ENCODE peak calls at places on chromosomes 2 and 18, in seven cellular contexts. One of them, this sample, is unnamed.

GRCh38 chr2:74778381-74779371 is 55.3 kb upstream of the HK2 start:
- DNase-seq in tibial artery: peak; percentile 72
- DNase-seq in epithelial cell of esophagus: peak; percentile 36
- DNase-seq in cardiac fibroblast: peak; percentile 22
- DNase-seq in mucosa of descending colon: no peak
- DNase-seq in AG10803: peak; percentile 61
- DNase-seq in fibroblast of the aortic adventitia: no peak
- DNase-seq in this sample: peak; percentile 57

GRCh38 chr2:5661362-5661761 is 30.8 kb upstream of the SOX11 start:
- DNase-seq in tibial artery: no peak
- DNase-seq in epithelial cell of esophagus: no peak
- DNase-seq in cardiac fibroblast: no peak
- DNase-seq in mucosa of descending colon: no peak
- DNase-seq in AG10803: no peak
- DNase-seq in fibroblast of the aortic adventitia: no peak
- DNase-seq in this sample: no peak

GRCh38 chr2:10005461-10005860 is 37.9 kb upstream of the KLF11 start:
- DNase-seq in tibial artery: peak; percentile 37
- DNase-seq in epithelial cell of esophagus: no peak
- DNase-seq in cardiac fibroblast: no peak
- DNase-seq in mucosa of descending colon: no peak
- DNase-seq in AG10803: no peak
- DNase-seq in fibroblast of the aortic adventitia: no peak
- DNase-seq in this sample: no peak

GRCh38 chr2:2898744-2899143 is 478.9 kb downstream of the EIPR1 start:
- DNase-seq in tibial artery: no peak
- DNase-seq in epithelial cell of esophagus: no peak
- DNase-seq in cardiac fibroblast: no peak
- DNase-seq in mucosa of descending colon: no peak
- DNase-seq in AG10803: no peak
- DNase-seq in fibroblast of the aortic adventitia: no peak
- DNase-seq in this sample: no peak

GRCh38 chr2:119616421-119616820 is 62.6 kb upstream of the TMEM177 start:
- DNase-seq in tibial artery: no peak
- DNase-seq in epithelial cell of esophagus: no peak
- DNase-seq in cardiac fibroblast: no peak
- DNase-seq in mucosa of descending colon: no peak
- DNase-seq in AG10803: no peak
- DNase-seq in fibroblast of the aortic adventitia: no peak
- DNase-seq in this sample: no peak

GRCh38 chr2:111618953-111619902 is 264.8 kb downstream of the ANAPC1 start:
- DNase-seq in tibial artery: no peak
- DNase-seq in epithelial cell of esophagus: peak; percentile 39
- DNase-seq in cardiac fibroblast: peak; percentile 28
- DNase-seq in mucosa of descending colon: peak; percentile 28
- DNase-seq in AG10803: peak; percentile 31
- DNase-seq in fibroblast of the aortic adventitia: peak; percentile 48
- DNase-seq in this sample: no peak

GRCh38 chr2:5537180-5537579 is 155.0 kb upstream of the SOX11 start:
- DNase-seq in tibial artery: no peak
- DNase-seq in epithelial cell of esophagus: no peak
- DNase-seq in cardiac fibroblast: no peak
- DNase-seq in mucosa of descending colon: no peak
- DNase-seq in AG10803: no peak
- DNase-seq in fibroblast of the aortic adventitia: no peak
- DNase-seq in this sample: no peak

GRCh38 chr2:29166237-29166630 is 51.0 kb downstream of the CLIP4 start:
- DNase-seq in tibial artery: no peak
- DNase-seq in epithelial cell of esophagus: peak; percentile 49
- DNase-seq in cardiac fibroblast: peak; percentile 31
- DNase-seq in mucosa of descending colon: no peak
- DNase-seq in AG10803: peak; percentile 36
- DNase-seq in fibroblast of the aortic adventitia: peak; percentile 27
- DNase-seq in this sample: no peak

GRCh38 chr2:227163998-227164744 is at the start of the genes COL4A3 and COL4A4:
- DNase-seq in tibial artery: peak; percentile 78
- DNase-seq in epithelial cell of esophagus: peak; percentile 36
- DNase-seq in cardiac fibroblast: no peak
- DNase-seq in mucosa of descending colon: peak; percentile 46
- DNase-seq in AG10803: no peak
- DNase-seq in fibroblast of the aortic adventitia: peak; percentile 18
- DNase-seq in this sample: peak; percentile 58

GRCh38 chr2:240153418-240153817 is 13.0 kb upstream of the OTOS start:
- DNase-seq in tibial artery: no peak
- DNase-seq in epithelial cell of esophagus: no peak
- DNase-seq in cardiac fibroblast: no peak
- DNase-seq in mucosa of descending colon: no peak
- DNase-seq in AG10803: no peak
- DNase-seq in fibroblast of the aortic adventitia: no peak
- DNase-seq in this sample: no peak

GRCh38 chr2:214481204-214481603 is 70.3 kb downstream of the VWC2L start:
- DNase-seq in tibial artery: no peak
- DNase-seq in epithelial cell of esophagus: no peak
- DNase-seq in cardiac fibroblast: peak; percentile 18
- DNase-seq in mucosa of descending colon: no peak
- DNase-seq in AG10803: no peak
- DNase-seq in fibroblast of the aortic adventitia: no peak
- DNase-seq in this sample: no peak

GRCh38 chr2:197950754-197951153 is 146.4 kb downstream of the PLCL1 start:
- DNase-seq in tibial artery: no peak
- DNase-seq in epithelial cell of esophagus: peak; percentile 52
- DNase-seq in cardiac fibroblast: no peak
- DNase-seq in mucosa of descending colon: no peak
- DNase-seq in AG10803: peak; percentile 20
- DNase-seq in fibroblast of the aortic adventitia: no peak
- DNase-seq in this sample: no peak

GRCh38 chr2:118251427-118251826 is 163.2 kb downstream of the INSIG2 start:
- DNase-seq in tibial artery: no peak
- DNase-seq in epithelial cell of esophagus: peak; percentile 28
- DNase-seq in cardiac fibroblast: no peak
- DNase-seq in mucosa of descending colon: no peak
- DNase-seq in AG10803: peak; percentile 97
- DNase-seq in fibroblast of the aortic adventitia: no peak
- DNase-seq in this sample: no peak

GRCh38 chr2:7083580-7084509 is 166.6 kb downstream of the RNF144A start:
- DNase-seq in tibial artery: no peak
- DNase-seq in epithelial cell of esophagus: peak; percentile 28
- DNase-seq in cardiac fibroblast: peak; percentile 51
- DNase-seq in mucosa of descending colon: peak; percentile 19
- DNase-seq in AG10803: peak; percentile 20
- DNase-seq in fibroblast of the aortic adventitia: peak; percentile 37
- DNase-seq in this sample: peak; percentile 40

GRCh38 chr18:79422022-79422782 is 26.5 kb downstream of the NFATC1 start:
- DNase-seq in tibial artery: no peak
- DNase-seq in epithelial cell of esophagus: no peak
- DNase-seq in cardiac fibroblast: peak; percentile 18
- DNase-seq in mucosa of descending colon: no peak
- DNase-seq in AG10803: peak; percentile 78
- DNase-seq in fibroblast of the aortic adventitia: peak; percentile 47
- DNase-seq in this sample: no peak

GRCh38 chr2:42998721-42999120 is 206.3 kb upstream of the HAAO start:
- DNase-seq in tibial artery: peak; percentile 21
- DNase-seq in epithelial cell of esophagus: no peak
- DNase-seq in cardiac fibroblast: no peak
- DNase-seq in mucosa of descending colon: no peak
- DNase-seq in AG10803: no peak
- DNase-seq in fibroblast of the aortic adventitia: no peak
- DNase-seq in this sample: no peak

GRCh38 chr2:69946351-69947077 is 14.9 kb downstream of the ASPRV1 start:
- DNase-seq in tibial artery: no peak
- DNase-seq in epithelial cell of esophagus: peak; percentile 90
- DNase-seq in cardiac fibroblast: peak; percentile 82
- DNase-seq in mucosa of descending colon: peak; percentile 34
- DNase-seq in AG10803: peak; percentile 51
- DNase-seq in fibroblast of the aortic adventitia: peak; percentile 29
- DNase-seq in this sample: no peak

GRCh38 chr2:24276349-24276899 is 83.9 kb downstream of the ITSN2 start:
- DNase-seq in tibial artery: no peak
- DNase-seq in epithelial cell of esophagus: peak; percentile 78
- DNase-seq in cardiac fibroblast: no peak
- DNase-seq in mucosa of descending colon: no peak
- DNase-seq in AG10803: no peak
- DNase-seq in fibroblast of the aortic adventitia: no peak
- DNase-seq in this sample: no peak

GRCh38 chr2:222912117-222912516 is 51.3 kb downstream of the ACSL3 start:
- DNase-seq in tibial artery: no peak
- DNase-seq in epithelial cell of esophagus: no peak
- DNase-seq in cardiac fibroblast: peak; percentile 48
- DNase-seq in mucosa of descending colon: no peak
- DNase-seq in AG10803: peak; percentile 81
- DNase-seq in fibroblast of the aortic adventitia: peak; percentile 78
- DNase-seq in this sample: no peak

GRCh38 chr2:239318790-239319189 is 82.0 kb downstream of the HDAC4 start:
- DNase-seq in tibial artery: peak; percentile 53
- DNase-seq in epithelial cell of esophagus: no peak
- DNase-seq in cardiac fibroblast: peak; percentile 50
- DNase-seq in mucosa of descending colon: peak; percentile 4
- DNase-seq in AG10803: peak; percentile 54
- DNase-seq in fibroblast of the aortic adventitia: no peak
- DNase-seq in this sample: no peak

GRCh38 chr2:40227200-40227599 is 224.7 kb downstream of the SLC8A1 start:
- DNase-seq in tibial artery: no peak
- DNase-seq in epithelial cell of esophagus: peak; percentile 45
- DNase-seq in cardiac fibroblast: peak; percentile 71
- DNase-seq in mucosa of descending colon: no peak
- DNase-seq in AG10803: no peak
- DNase-seq in fibroblast of the aortic adventitia: no peak
- DNase-seq in this sample: no peak

GRCh38 chr18:59839931-59840685 is 59.7 kb upstream of the PMAIP1 start:
- DNase-seq in tibial artery: no peak
- DNase-seq in epithelial cell of esophagus: no peak
- DNase-seq in cardiac fibroblast: no peak
- DNase-seq in mucosa of descending colon: no peak
- DNase-seq in AG10803: no peak
- DNase-seq in fibroblast of the aortic adventitia: no peak
- DNase-seq in this sample: no peak
- TF ChIP-seq CTCF in tibial artery: no peak
- TF ChIP-seq CTCF in epithelial cell of esophagus: no peak
- TF ChIP-seq CTCF in cardiac fibroblast: peak; percentile 13
- TF ChIP-seq CTCF in mucosa of descending colon: no peak
- TF ChIP-seq CTCF in AG10803: no peak
- TF ChIP-seq CTCF in fibroblast of the aortic adventitia: peak; percentile 34
- TF ChIP-seq CTCF in this sample: peak; percentile 24

GRCh38 chr18:9105420-9105819 is 2.9 kb downstream of the NDUFV2 start:
- DNase-seq in tibial artery: no peak
- DNase-seq in epithelial cell of esophagus: no peak
- DNase-seq in cardiac fibroblast: no peak
- DNase-seq in mucosa of descending colon: no peak
- DNase-seq in AG10803: no peak
- DNase-seq in fibroblast of the aortic adventitia: no peak
- DNase-seq in this sample: no peak

GRCh38 chr18:9102391-9103216 is at the start of gene NDUFV2:
- DNase-seq in tibial artery: peak; percentile 98
- DNase-seq in epithelial cell of esophagus: peak; percentile 97
- DNase-seq in cardiac fibroblast: peak; percentile 94
- DNase-seq in mucosa of descending colon: peak; percentile 98
- DNase-seq in AG10803: peak; percentile 93
- DNase-seq in fibroblast of the aortic adventitia: peak; percentile 90
- DNase-seq in this sample: peak; percentile 100

GRCh38 chr18:9104244-9104901 is 1.9 kb downstream of the NDUFV2 start:
- DNase-seq in tibial artery: no peak
- DNase-seq in epithelial cell of esophagus: no peak
- DNase-seq in cardiac fibroblast: no peak
- DNase-seq in mucosa of descending colon: no peak
- DNase-seq in AG10803: no peak
- DNase-seq in fibroblast of the aortic adventitia: peak; percentile 25
- DNase-seq in this sample: no peak

GRCh38 chr18:9101730-9102390 is 639 bp upstream of the NDUFV2 start:
- DNase-seq in tibial artery: no peak
- DNase-seq in epithelial cell of esophagus: peak; percentile 58
- DNase-seq in cardiac fibroblast: peak; percentile 86
- DNase-seq in mucosa of descending colon: peak; percentile 44
- DNase-seq in AG10803: peak; percentile 75
- DNase-seq in fibroblast of the aortic adventitia: peak; percentile 75
- DNase-seq in this sample: no peak

GRCh38 chr18:9103488-9103887 is 989 bp downstream of the NDUFV2 start:
- DNase-seq in tibial artery: no peak
- DNase-seq in epithelial cell of esophagus: no peak
- DNase-seq in cardiac fibroblast: peak; percentile 53
- DNase-seq in mucosa of descending colon: no peak
- DNase-seq in AG10803: peak; percentile 47
- DNase-seq in fibroblast of the aortic adventitia: peak; percentile 56
- DNase-seq in this sample: no peak
- TF ChIP-seq CTCF in tibial artery: no peak
- TF ChIP-seq CTCF in epithelial cell of esophagus: no peak
- TF ChIP-seq CTCF in cardiac fibroblast: no peak
- TF ChIP-seq CTCF in mucosa of descending colon: no peak
- TF ChIP-seq CTCF in AG10803: peak; percentile 45
- TF ChIP-seq CTCF in fibroblast of the aortic adventitia: peak; percentile 24
- TF ChIP-seq CTCF in this sample: no peak

DNA sequence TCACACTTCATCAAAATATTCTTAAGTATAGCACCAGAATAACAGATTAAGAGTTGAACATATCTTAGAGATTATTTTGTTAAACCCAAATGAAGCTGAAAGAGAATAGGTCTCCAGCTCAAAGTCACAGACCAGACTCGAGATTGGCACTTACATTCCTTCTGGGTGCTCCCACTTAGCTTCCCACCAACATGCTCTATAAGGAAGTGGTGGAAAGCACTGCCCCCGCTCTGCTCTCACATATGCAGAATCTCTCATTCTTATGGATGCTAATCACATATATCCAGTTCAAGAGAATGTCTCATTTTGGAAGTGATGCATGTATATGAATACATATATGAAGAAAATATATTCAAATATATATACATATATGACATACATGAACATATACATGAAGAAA is 71.5 kb upstream of the CD226 start:
- DNase-seq in tibial artery: no peak
- DNase-seq in epithelial cell of esophagus: no peak
- DNase-seq in cardiac fibroblast: no peak
- DNase-seq in mucosa of descending colon: no peak
- DNase-seq in AG10803: no peak
- DNase-seq in fibroblast of the aortic adventitia: no peak
- DNase-seq in this sample: no peak
- TF ChIP-seq CTCF in tibial artery: no peak
- TF ChIP-seq CTCF in epithelial cell of esophagus: no peak
- TF ChIP-seq CTCF in cardiac fibroblast: no peak
- TF ChIP-seq CTCF in mucosa of descending colon: no peak
- TF ChIP-seq CTCF in AG10803: no peak
- TF ChIP-seq CTCF in fibroblast of the aortic adventitia: no peak
- TF ChIP-seq CTCF in this sample: no peak

GRCh38 chr2:68646303-68646702 is 2.9 kb downstream of the PROKR1 start:
- DNase-seq in tibial artery: no peak
- DNase-seq in epithelial cell of esophagus: peak; percentile 23
- DNase-seq in cardiac fibroblast: no peak
- DNase-seq in mucosa of descending colon: no peak
- DNase-seq in AG10803: no peak
- DNase-seq in fibroblast of the aortic adventitia: no peak
- DNase-seq in this sample: no peak
- TF ChIP-seq CTCF in tibial artery: no peak
- TF ChIP-seq CTCF in epithelial cell of esophagus: peak; percentile 54
- TF ChIP-seq CTCF in cardiac fibroblast: no peak
- TF ChIP-seq CTCF in mucosa of descending colon: no peak
- TF ChIP-seq CTCF in AG10803: no peak
- TF ChIP-seq CTCF in fibroblast of the aortic adventitia: no peak
- TF ChIP-seq CTCF in this sample: no peak

GRCh38 chr2:161988589-161988988 is 85.4 kb downstream of the DPP4 start:
- DNase-seq in tibial artery: no peak
- DNase-seq in epithelial cell of esophagus: peak; percentile 42
- DNase-seq in cardiac fibroblast: no peak
- DNase-seq in mucosa of descending colon: no peak
- DNase-seq in AG10803: no peak
- DNase-seq in fibroblast of the aortic adventitia: no peak
- DNase-seq in this sample: no peak
- TF ChIP-seq CTCF in tibial artery: no peak
- TF ChIP-seq CTCF in epithelial cell of esophagus: peak; percentile 10
- TF ChIP-seq CTCF in cardiac fibroblast: peak; percentile 28
- TF ChIP-seq CTCF in mucosa of descending colon: no peak
- TF ChIP-seq CTCF in AG10803: no peak
- TF ChIP-seq CTCF in fibroblast of the aortic adventitia: peak; percentile 35
- TF ChIP-seq CTCF in this sample: no peak